ENCODE peak calls at places on chromosomes 13 and 19, in four cellular contexts. N is body of pancreas, R is adrenal gland, U is esophagus squamous epithelium. O is an unnamed sample. For H3K4me1, the result is how much of the 10 kb centered on the place peaks cover.

GRCh38 chr19:46603752-46604241 is 2.7 kb downstream of the CALM3 start:
- DNase-seq in N (no peak), U (no peak), R (no peak), O (no peak)

GRCh38 chr13:27820524-27821482 is 28.5 kb downstream of the GSX1 start:
- DNase-seq in U (no peak), R (no peak), N (no peak), O (no peak)

GRCh38 chr19:10192922-10193321 is 1.8 kb downstream of the DNMT1 start:
- DNase-seq in R (no peak), U (no peak), N (no peak), O (no peak)

GRCh38 chr13:112958127-112958989 is 10.7 kb upstream of the MCF2L start:
- DNase-seq in N (no peak), R (no peak), U (no peak), O (no peak)

GRCh38 chr19:11405846-11406643 is 13.1 kb downstream of the RGL3 start:
- DNase-seq in N (no peak), U (no peak), R (no peak), O (no peak)

GRCh38 chr19:37963190-37963947 is 56.4 kb downstream of the SIPA1L3 start:
- DNase-seq in U (no peak), R (no peak), N (peak), O (peak)

GRCh38 chr13:44884076-44884729 is 105.1 kb downstream of the NUFIP1 start:
- DNase-seq in U (no peak), N (no peak), R (no peak), O (peak)

GRCh38 chr19:16088985-16089846 is 12.9 kb downstream of the TPM4 start:
- DNase-seq in U (no peak), N (peak), R (no peak), O (no peak)

GRCh38 chr13:97279913-97280312 is 57.8 kb downstream of the MBNL2 start:
- DNase-seq in R (no peak), U (no peak), N (no peak), O (peak)

GRCh38 chr13:40069173-40070044 is 413.9 kb downstream of the COG6 start:
- DNase-seq in N (peak), R (peak), U (no peak), O (peak)

GRCh38 chr13:41075034-41075433 is 13.7 kb downstream of the WBP4 start:
- DNase-seq in R (no peak), N (peak), U (no peak), O (peak)

GRCh38 chr19:4297901-4298771 is 4.1 kb downstream of the TMIGD2 start:
- DNase-seq in R (no peak), U (no peak), N (no peak), O (no peak)

GRCh38 chr13:45328661-45329105 is 12.3 kb downstream of the TPT1 start:
- DNase-seq in N (no peak), R (no peak), U (no peak), O (peak)

GRCh38 chr19:17323274-17323972 is 11.2 kb downstream of the ANO8 start:
- DNase-seq in U (no peak), R (no peak), N (no peak), O (no peak)

GRCh38 chr13:27269114-27269665 is 1.4 kb upstream of the RASL11A start:
- DNase-seq in N (no peak), R (no peak), U (no peak), O (peak)

GRCh38 chr13:54144809-54145208 is 1116.2 kb downstream of the OLFM4 start:
- DNase-seq in N (no peak), U (no peak), R (no peak), O (no peak)

GRCh38 chr19:28234637-28235036 is 978.3 kb downstream of the UQCRFS1 start:
- DNase-seq in U (no peak), R (no peak), N (no peak), O (no peak)

GRCh38 chr13:113451951-113452421 is 1.3 kb downstream of the ADPRHL1 start:
- DNase-seq in U (no peak), R (no peak), N (no peak), O (no peak)

GRCh38 chr19:10919352-10920287 is 8.8 kb downstream of the YIPF2 start:
- DNase-seq in N (peak), R (no peak), U (no peak), O (no peak)

GRCh38 chr13:36357692-36358091 is 11.5 kb upstream of the SPART start:
- DNase-seq in N (peak), U (no peak), R (no peak), O (no peak)

GRCh38 chr19:49421039-49421877 is 2.0 kb downstream of the PTH2 start:
- DNase-seq in U (no peak), R (peak), N (peak), O (peak)

GRCh38 chr13:21837841-21838551 is 167.1 kb downstream of the FGF9 start:
- DNase-seq in R (no peak), U (no peak), N (no peak), O (peak)

GRCh38 chr19:8666814-8667405 is 31.7 kb downstream of the ACTL9 start:
- DNase-seq in N (no peak), R (no peak), U (no peak), O (no peak)

GRCh38 chr19:3398900-3399278 is 32.5 kb downstream of the NFIC start:
- DNase-seq in N (no peak), U (no peak), R (no peak), O (no peak)

GRCh38 chr19:35122687-35123551 is 7.3 kb downstream of the FXYD3 start:
- DNase-seq in R (no peak), U (no peak), N (no peak), O (no peak)

GRCh38 chr13:43478178-43478577 is 308.6 kb downstream of the ENOX1 start:
- DNase-seq in N (no peak), R (no peak), U (no peak), O (no peak)

GRCh38 chr19:33294058-33294798 is 8.1 kb downstream of the CEBPA start:
- DNase-seq in N (no peak), R (no peak), U (no peak), O (no peak)

GRCh38 chr19:35868823-35869326 is 501 bp downstream of the APLP1 start:
- DNase-seq in U (no peak), R (no peak), N (no peak), O (no peak)

GRCh38 chr13:99380921-99381645 is 73.9 kb upstream of the GPR183 start:
- DNase-seq in R (no peak), N (no peak), U (no peak), O (peak)
- H3K4me1 ChIP-seq in R (under half), N (under half), U (under half), O (under half)

DNA sequence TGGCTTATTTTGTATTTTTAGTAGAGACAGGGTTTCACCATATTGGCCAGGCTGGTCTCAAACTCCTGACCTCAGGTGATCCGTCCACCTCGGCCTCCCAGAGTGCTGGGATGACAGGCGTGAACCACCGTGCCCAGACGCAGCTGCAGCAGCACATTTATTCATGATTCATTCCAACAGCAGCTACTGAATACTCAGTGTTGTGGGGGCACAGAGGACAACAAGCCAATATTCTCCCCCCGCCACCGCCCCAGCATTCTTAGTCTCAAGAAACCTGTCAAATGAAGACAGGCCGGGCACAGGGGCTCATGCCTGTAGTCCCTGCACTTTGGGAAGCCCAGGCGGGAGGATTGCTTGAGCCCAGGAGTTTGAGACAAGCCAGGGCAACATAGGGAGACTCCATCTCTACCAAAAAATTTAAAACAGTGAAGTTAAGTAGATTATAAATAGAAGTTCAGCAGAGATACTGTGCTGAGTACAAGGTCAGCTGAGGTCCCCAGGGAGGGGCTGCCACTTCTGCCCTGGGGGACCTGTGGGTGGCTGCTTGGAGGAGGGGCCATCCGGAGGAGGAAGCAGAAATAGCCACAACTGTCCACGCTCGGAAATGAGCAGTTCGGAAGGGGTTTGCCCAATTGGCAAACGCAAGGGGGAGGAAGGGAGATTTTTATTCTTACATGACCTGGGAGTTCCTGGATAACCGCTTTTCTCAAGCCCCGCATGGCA is 4.3 kb downstream of the DOT1L start:
- DNase-seq in R (peak), N (peak), U (peak), O (peak)
- H3K4me1 ChIP-seq in R (half or more), N (half or more), U (half or more), O (under half)

DNA sequence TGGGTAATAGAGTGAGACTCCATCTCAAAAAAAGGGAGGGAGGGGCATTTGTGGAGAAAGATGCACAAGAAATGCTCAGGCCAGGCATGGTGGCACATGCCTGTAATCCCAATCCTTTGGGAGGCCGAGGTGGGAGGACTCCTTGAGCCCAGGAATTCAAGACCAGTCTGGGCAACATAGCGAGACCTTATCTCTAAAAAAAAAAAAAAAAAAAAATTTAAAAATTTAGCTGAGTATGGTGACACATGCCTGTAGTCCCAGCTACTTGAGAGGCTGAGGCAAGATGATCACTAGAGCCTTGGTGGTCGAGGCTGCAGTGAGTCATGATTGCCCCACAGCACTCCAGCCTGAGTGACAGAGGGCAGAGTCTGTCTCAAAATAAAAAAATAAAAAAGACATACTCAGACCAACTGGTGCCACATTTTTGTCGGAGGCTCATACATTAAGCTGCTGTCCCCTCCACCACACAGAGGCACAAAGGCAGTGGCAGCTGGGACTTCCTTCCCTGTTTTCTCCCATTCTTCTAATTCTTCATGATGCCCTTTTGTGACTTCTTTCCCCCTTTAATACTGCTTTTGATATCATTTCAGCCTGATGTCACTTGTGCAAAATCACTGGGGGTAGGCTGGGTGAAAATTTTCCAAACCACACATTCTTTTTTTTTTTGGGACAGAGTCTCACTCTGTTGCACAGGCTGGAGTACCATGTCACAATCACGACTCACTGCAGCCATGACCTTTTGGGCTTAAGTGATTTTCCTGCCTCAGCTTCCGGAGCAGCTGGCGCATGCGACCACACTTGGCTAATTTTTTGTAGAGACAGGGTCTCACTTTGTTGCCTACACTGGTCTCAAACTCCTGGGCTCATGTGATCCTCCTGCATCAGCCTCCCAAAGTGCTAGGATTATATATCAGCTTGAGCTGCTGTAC is 26.8 kb upstream of the CXCL17 start:
- DNase-seq in U (no peak), N (no peak), R (no peak), O (no peak)
- H3K4me1 ChIP-seq in U (under half), N (under half), R (under half), O (under half)

GRCh38 chr19:6267552-6268381 is 12.0 kb downstream of the MLLT1 start:
- DNase-seq in R (no peak), U (no peak), N (no peak), O (peak)

GRCh38 chr19:6270822-6271221 is 9.0 kb downstream of the MLLT1 start:
- DNase-seq in R (no peak), U (no peak), N (no peak), O (no peak)

GRCh38 chr19:6268382-6268771 is 11.4 kb downstream of the MLLT1 start:
- DNase-seq in N (no peak), R (no peak), U (no peak), O (no peak)

GRCh38 chr19:6270076-6270745 is 9.6 kb downstream of the MLLT1 start:
- DNase-seq in N (no peak), U (no peak), R (peak), O (no peak)

DNA sequence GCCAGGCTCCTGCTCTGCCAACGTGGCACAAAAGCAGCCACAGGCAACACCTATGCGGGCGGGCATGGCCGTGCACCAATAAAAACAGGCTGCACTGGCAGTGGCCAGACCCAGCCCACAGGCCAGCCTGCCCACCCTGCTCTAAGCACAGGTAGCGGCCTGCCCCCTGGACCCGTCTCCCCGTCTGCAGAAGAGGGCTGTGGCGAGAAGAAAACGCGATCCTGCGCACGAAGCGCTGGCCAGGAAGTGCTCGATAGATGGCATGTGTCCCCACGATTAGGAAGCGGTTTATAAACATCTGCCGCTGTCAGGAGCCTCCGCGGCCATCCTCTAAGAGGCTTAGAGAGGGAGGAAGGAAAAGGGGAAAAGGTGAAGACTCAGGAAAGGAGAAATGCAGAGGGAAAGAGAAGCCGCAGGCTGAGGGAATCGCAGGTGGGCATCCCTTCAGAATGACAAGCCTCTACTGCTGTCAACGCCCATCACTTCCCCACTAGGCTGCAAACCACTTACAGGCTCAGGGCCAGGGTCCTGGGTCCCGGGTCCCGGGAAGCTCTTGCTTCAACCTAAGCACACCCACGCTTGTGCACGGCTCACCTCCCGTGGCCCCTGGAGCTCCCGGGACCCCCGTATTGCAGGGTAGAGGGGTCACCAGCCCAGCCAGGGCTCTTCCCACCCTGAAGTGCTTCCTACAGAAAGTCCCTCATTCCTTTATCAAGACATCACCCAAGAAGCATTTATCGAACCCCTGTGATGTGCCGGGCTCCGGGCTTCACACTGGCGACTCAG is 10.5 kb downstream of the MLLT1 start:
- DNase-seq in N (no peak), U (no peak), R (no peak), O (no peak)
- H3K4me1 ChIP-seq in N (under half), U (under half), R (under half), O (under half)

DNA sequence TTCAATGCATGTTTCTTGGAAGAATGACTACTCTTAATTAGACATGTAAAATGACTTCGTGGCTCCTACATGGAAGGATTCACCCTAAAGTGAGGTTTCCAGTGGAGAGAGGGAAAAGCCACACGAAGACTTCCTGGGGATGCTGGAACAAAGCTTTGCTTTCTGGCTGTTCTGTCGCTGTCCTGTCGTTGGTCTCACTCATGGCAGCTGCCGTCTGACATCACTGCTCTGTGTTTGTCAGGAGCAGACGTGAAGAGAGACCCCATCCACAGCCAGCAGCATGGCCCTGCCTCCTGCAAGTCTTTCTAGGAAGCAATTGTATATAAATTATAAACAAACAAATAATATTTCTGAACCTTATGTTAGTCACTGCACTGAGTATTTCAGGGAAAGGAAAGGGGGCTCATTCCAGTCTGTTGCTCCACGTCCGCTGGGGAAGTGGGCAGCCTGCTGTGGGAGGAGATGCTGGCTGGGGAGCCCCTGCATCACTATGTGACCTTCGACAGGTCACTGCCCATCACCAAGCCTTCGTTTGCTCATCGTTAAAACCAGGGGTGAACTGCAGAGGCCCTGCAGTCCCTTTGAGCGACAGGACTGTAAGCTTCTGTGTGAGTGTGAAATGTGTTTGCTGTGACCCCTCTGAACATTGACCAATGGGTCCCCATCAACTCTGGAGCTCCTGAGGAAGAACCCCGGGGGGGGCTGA is 151.0 kb downstream of the DCT start:
- DNase-seq in N (no peak), U (no peak), R (no peak), O (no peak)
- H3K4me1 ChIP-seq in N (under half), U (under half), R (under half), O (under half)

DNA sequence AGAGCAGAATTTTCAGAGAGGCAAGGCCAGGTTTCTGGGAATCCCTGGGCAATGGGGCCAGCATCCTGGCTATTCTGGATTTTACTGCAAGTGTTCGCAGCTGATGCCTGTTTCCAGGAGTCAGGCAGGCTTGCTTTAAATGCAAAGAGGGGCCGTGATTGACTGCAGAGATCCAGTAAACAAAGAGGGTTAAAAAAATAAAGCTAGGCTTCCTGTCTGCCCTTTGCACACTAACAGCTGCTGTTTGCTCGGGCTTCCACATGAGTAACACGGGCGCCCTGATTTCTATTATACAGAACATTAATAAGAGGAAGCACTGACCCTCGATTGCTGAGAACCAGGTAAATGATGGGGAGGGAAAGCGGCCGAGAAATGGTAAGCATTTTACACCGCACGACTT is 254.2 kb upstream of the ZNF507 start:
- DNase-seq in R (no peak), U (no peak), N (no peak), O (no peak)
- H3K4me1 ChIP-seq in R (under half), U (under half), N (under half), O (under half)

GRCh38 chr19:56114711-56115110 is 6.4 kb downstream of the ZNF787 start:
- DNase-seq in R (no peak), N (no peak), U (no peak), O (no peak)
- H3K4me1 ChIP-seq in R (half or more), N (half or more), U (half or more), O (under half)

DNA sequence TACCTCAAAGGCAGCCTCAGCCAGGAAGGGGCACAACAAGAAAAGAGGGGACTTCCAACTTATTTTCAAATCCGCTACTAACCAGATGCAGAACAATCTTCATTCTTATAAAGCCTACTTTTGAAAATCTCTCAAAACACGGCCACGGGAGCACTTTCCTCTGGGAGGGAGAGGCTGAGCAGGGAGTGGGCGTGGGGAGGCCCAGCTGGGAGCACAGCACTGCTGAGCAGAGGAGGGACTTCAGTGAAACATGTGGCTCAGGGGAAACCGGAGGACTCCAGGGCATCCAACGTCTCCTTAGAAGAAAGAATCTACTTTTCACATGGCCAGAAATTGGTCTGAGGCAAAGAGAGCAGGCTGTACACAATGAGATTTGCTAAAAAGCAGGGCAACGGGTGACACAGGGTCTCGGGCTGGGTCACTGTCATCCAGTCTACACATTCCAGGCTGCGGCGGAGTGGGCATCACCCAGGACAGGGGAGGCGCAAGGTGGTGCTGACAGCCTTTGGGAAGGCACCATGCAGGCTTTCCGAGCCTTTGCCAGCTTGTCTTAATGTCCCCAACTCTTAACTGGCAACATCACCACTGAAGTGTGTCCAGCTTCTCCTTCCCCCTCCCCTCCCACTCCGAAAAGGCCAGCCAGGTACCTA is 117.1 kb downstream of the STK24 start:
- DNase-seq in R (no peak), N (no peak), U (no peak), O (no peak)
- H3K4me1 ChIP-seq in R (under half), N (under half), U (under half), O (under half)

GRCh38 chr19:13036366-13036976 is 41.2 kb downstream of the NFIX start:
- DNase-seq in R (no peak), U (no peak), N (peak), O (peak)
- H3K4me1 ChIP-seq in R (under half), U (half or more), N (half or more), O (half or more)